ENCODE peak calls at places on chromosomes 4 and X, in four cellular contexts. Q is ovary, I is A549, Y is left lung. L is an unnamed sample.

GRCh38 chrX:76428243-76429130 is 977 bp downstream of the MAGEE1 start:
- DNase-seq in Y (peak; percentile 47), Q (peak; percentile 21), I (no peak), L (peak; percentile 10)

GRCh38 chrX:104750146-104750699 is 184.2 kb downstream of the IL1RAPL2 start:
- DNase-seq in I (no peak), Y (no peak), Q (no peak), L (no peak)

GRCh38 chr4:89837385-89837995 is 529 bp upstream of the SNCA start:
- DNase-seq in Y (peak; percentile 79), Q (peak; percentile 17), I (peak; percentile 5), L (no peak)

GRCh38 chrX:11334165-11334564 is 41.0 kb downstream of the AMELX start:
- DNase-seq in Y (no peak), I (no peak), Q (no peak), L (no peak)

GRCh38 chrX:37786666-37787337 is 6.9 kb downstream of the CYBB start:
- DNase-seq in Y (no peak), I (no peak), Q (no peak), L (no peak)

GRCh38 chr4:184453402-184454160 is 20.8 kb downstream of the IRF2 start:
- DNase-seq in Y (no peak), I (no peak), Q (no peak), L (no peak)

GRCh38 chr4:130359537-130359936 is 1263.6 kb downstream of the C4orf33 start:
- DNase-seq in Y (no peak), I (no peak), Q (no peak), L (no peak)

GRCh38 chrX:39984191-39984956 is 113.4 kb downstream of the BCOR start:
- DNase-seq in I (no peak), Y (no peak), Q (peak; percentile 55), L (peak; percentile 68)

GRCh38 chrX:14948701-14949100 is 75.5 kb downstream of the MOSPD2 start:
- DNase-seq in Y (no peak), I (no peak), Q (no peak), L (no peak)

GRCh38 chr4:16222957-16223527 is 3.2 kb downstream of the TAPT1 start:
- DNase-seq in Q (no peak), Y (no peak), I (no peak), L (no peak)

GRCh38 chr4:40423735-40424134 is 88.6 kb downstream of the CHRNA9 start:
- DNase-seq in I (no peak), Q (no peak), Y (no peak), L (no peak)

GRCh38 chr4:157582141-157582540 is 361.6 kb downstream of the GRIA2 start:
- DNase-seq in Y (no peak), Q (no peak), I (no peak), L (no peak)

GRCh38 chrX:74133156-74133796 is 170.7 kb upstream of the ZCCHC13 start:
- DNase-seq in Y (no peak), Q (no peak), I (peak; percentile 46), L (no peak)

GRCh38 chr4:78268607-78269006 is 211.5 kb downstream of the FRAS1 start:
- DNase-seq in Y (no peak), Q (no peak), I (no peak), L (no peak)

GRCh38 chr4:53558061-53558801 is 33.1 kb downstream of the LNX1 start:
- DNase-seq in Y (no peak), I (no peak), Q (no peak), L (peak; percentile 60)

GRCh38 chr4:6341696-6342095 is 72.0 kb downstream of the WFS1 start:
- DNase-seq in I (no peak), Y (no peak), Q (no peak), L (no peak)

GRCh38 chrX:78037881-78038280 is 66.2 kb upstream of the PGK1 start:
- DNase-seq in I (no peak), Y (no peak), Q (no peak), L (no peak)

GRCh38 chr4:113148925-113149324 is 99.5 kb downstream of the ANK2 start:
- DNase-seq in Q (no peak), I (no peak), Y (no peak), L (no peak)

GRCh38 chr4:1171306-1172227 is 816 bp downstream of the SPON2 start:
- DNase-seq in Q (peak; percentile 46), Y (peak; percentile 82), I (no peak), L (peak; percentile 34)

GRCh38 chr4:37988670-37989069 is 28.5 kb downstream of the PTTG2 start:
- DNase-seq in I (no peak), Y (no peak), Q (no peak), L (no peak)

GRCh38 chr4:169662226-169662625 is 41.8 kb downstream of the CLCN3 start:
- DNase-seq in I (no peak), Q (no peak), Y (no peak), L (no peak)

GRCh38 chr4:7256989-7257810 is 64.9 kb downstream of the SORCS2 start:
- DNase-seq in I (no peak), Q (peak; percentile 79), Y (peak; percentile 50), L (peak; percentile 61)

GRCh38 chr4:178415925-178416324 is 973.7 kb upstream of the AGA start:
- DNase-seq in Q (no peak), I (no peak), Y (peak; percentile 67), L (no peak)

GRCh38 chrX:53056292-53056691 is 7.7 kb downstream of the GPR173 start:
- DNase-seq in Q (no peak), I (no peak), Y (no peak), L (no peak)

GRCh38 chr4:15318621-15319348 is 109.0 kb upstream of the C1QTNF7 start:
- DNase-seq in Y (no peak), I (no peak), Q (no peak), L (no peak)

GRCh38 chr4:76764251-76764650 is 133.7 kb downstream of the SOWAHB start:
- DNase-seq in Y (no peak), Q (no peak), I (no peak), L (no peak)

GRCh38 chrX:19152762-19153161 is 30.5 kb upstream of the ADGRG2 start:
- DNase-seq in Q (no peak), I (no peak), Y (no peak), L (no peak)

GRCh38 chr4:118351851-118352827 is 664 bp downstream of the PRSS12 start:
- DNase-seq in I (peak; percentile 5), Y (peak; percentile 79), Q (no peak), L (peak; percentile 57)

GRCh38 chr4:152901205-152901604 is 34.9 kb upstream of the FHDC1 start:
- DNase-seq in I (no peak), Q (no peak), Y (no peak), L (no peak)
- H3K4me3 ChIP-seq in I (no peak overlapping the region), Q (no peak overlapping the region), Y (no peak overlapping the region), L (no peak overlapping the region)

GRCh38 chr4:167102475-167102874 is 131.8 kb downstream of the SPOCK3 start:
- DNase-seq in Y (no peak), I (no peak), Q (no peak), L (no peak)

GRCh38 chr4:167105857-167106256 is 128.4 kb downstream of the SPOCK3 start:
- DNase-seq in Q (no peak), Y (no peak), I (no peak), L (no peak)

GRCh38 chr4:167101035-167101434 is 133.3 kb downstream of the SPOCK3 start:
- DNase-seq in Q (no peak), I (no peak), Y (no peak), L (no peak)

GRCh38 chr4:167100120-167100519 is 134.2 kb downstream of the SPOCK3 start:
- DNase-seq in Q (no peak), Y (no peak), I (no peak), L (no peak)
- H3K27ac ChIP-seq in Q (no peak overlapping the region), Y (no peak overlapping the region), I (no peak overlapping the region), L (no peak overlapping the region)

DNA sequence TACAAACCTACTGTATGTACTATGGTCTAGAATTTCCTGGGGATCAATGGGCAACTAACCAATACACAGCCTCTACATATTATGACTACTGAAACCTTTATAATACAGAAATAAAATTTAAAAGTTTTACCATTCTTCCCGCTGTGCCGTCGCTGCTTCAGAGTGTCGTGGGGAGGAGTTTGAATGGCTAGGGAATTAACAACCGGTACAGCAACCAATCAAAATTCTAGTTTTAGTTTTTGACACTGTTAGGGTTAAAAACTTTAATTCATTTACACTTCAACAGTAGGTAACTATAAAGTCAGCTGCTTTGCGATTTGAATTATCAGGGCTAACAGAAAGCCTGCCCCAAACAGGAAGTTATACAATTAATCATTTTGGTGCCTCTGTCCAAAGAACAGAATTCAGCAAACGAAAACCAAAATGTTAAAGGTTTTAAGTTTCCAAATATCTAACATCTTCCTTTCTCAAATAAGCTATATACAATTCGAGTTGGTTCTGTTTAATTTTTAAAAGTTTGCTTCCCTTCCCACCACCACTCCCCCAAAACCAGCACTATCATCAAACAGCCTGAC is 2.3 kb downstream of the HNRNPD start:
- DNase-seq in I (no peak), Q (no peak), Y (no peak), L (no peak)
- H3K4me1 ChIP-seq in I (peaks cover 46% of the 10 kb centered on the region), Q (peaks cover 11% of the 10 kb centered on the region), Y (peaks cover 75% of the 10 kb centered on the region), L (peaks cover 5% of the 10 kb centered on the region)

GRCh38 chr4:185587444-185588161 is 52.3 kb upstream of the PDLIM3 start:
- DNase-seq in I (no peak), Y (no peak), Q (no peak), L (peak; percentile 39)
- H3K4me3 ChIP-seq in I (no peak overlapping the region), Y (no peak overlapping the region), Q (no peak overlapping the region), L (no peak overlapping the region)

GRCh38 chr4:147829401-147830101 is 97.7 kb downstream of the ARHGAP10 start:
- DNase-seq in Q (no peak), I (no peak), Y (no peak), L (peak; percentile 69)
- H3K27ac ChIP-seq in Q (peak overlapping the region; percentile 66), I (peak overlapping the region; percentile 80), Y (peak overlapping the region; percentile 65), L (peak overlapping the region; percentile 98)

GRCh38 chr4:128351502-128351901 is 63.9 kb upstream of the PGRMC2 start:
- DNase-seq in Q (no peak), I (no peak), Y (no peak), L (no peak)
- H3K4me1 ChIP-seq in Q (peaks cover 8% of the 10 kb centered on the region), I (peaks cover 91% of the 10 kb centered on the region), Y (peaks cover 3% of the 10 kb centered on the region), L (peaks cover 9% of the 10 kb centered on the region)